ENCODE peak calls at places on chromosomes 13 and 19, in eight cellular contexts. L, A, I, C, Z, H, J and T are unnamed samples.

GRCh38 chr19:35557539-35558399 is 5.7 kb downstream of the ATP4A start:
- DNase-seq in L (peak; percentile 79), A (peak; percentile 55), I (peak; percentile 71), C (peak; percentile 94), Z (no peak), H (peak; percentile 98), J (peak; percentile 33), T (peak; percentile 48)

GRCh38 chr19:32876919-32877285 is 7.3 kb upstream of the SLC7A9 start:
- DNase-seq in L (no peak), A (no peak), I (no peak), C (no peak), Z (no peak), H (no peak), J (peak; percentile 50), T (no peak)

GRCh38 chr13:41458187-41458938 is 1.0 kb downstream of the RGCC start:
- DNase-seq in L (peak; percentile 70), A (peak; percentile 75), I (peak; percentile 69), C (peak; percentile 36), Z (no peak), H (peak; percentile 42), J (peak; percentile 46), T (no peak)

GRCh38 chr19:43552616-43553015 is 19.6 kb downstream of the ZNF575 start:
- DNase-seq in L (no peak), A (no peak), I (no peak), C (no peak), Z (no peak), H (no peak), J (no peak), T (no peak)

GRCh38 chr13:98997738-98998641 is 20.1 kb upstream of the DOCK9 start:
- DNase-seq in L (no peak), A (peak; percentile 72), I (no peak), C (no peak), Z (no peak), H (no peak), J (no peak), T (no peak)

GRCh38 chr13:93558637-93559036 is 332.0 kb downstream of the GPC6 start:
- DNase-seq in L (no peak), A (no peak), I (no peak), C (no peak), Z (no peak), H (no peak), J (peak; percentile 16), T (no peak)

GRCh38 chr13:89455741-89456140 is 1784.6 kb downstream of the SLITRK5 start:
- DNase-seq in L (no peak), A (no peak), I (no peak), C (no peak), Z (no peak), H (no peak), J (no peak), T (no peak)

GRCh38 chr19:19528721-19529490 is at the start of gene YJEFN3:
- DNase-seq in L (no peak), A (peak; percentile 30), I (no peak), C (no peak), Z (no peak), H (peak; percentile 91), J (peak; percentile 19), T (no peak)

GRCh38 chr13:25493930-25494707 is 122.3 kb downstream of the ATP8A2 start:
- DNase-seq in L (no peak), A (no peak), I (no peak), C (no peak), Z (no peak), H (peak; percentile 52), J (no peak), T (no peak)

GRCh38 chr13:46552888-46553520 is at the start of gene LRCH1:
- DNase-seq in L (peak; percentile 95), A (peak; percentile 95), I (peak; percentile 96), C (peak; percentile 80), Z (peak; percentile 76), H (peak; percentile 88), J (peak; percentile 80), T (peak; percentile 74)

GRCh38 chr13:47893527-47893926 is 107.5 kb downstream of the SUCLA2 start:
- DNase-seq in L (no peak), A (no peak), I (no peak), C (no peak), Z (no peak), H (no peak), J (no peak), T (no peak)

GRCh38 chr13:32883501-32883900 is 132.7 kb upstream of the KL start:
- DNase-seq in L (no peak), A (peak; percentile 57), I (no peak), C (no peak), Z (no peak), H (no peak), J (peak; percentile 46), T (no peak)

GRCh38 chr13:23955064-23955463 is 57.8 kb upstream of the C1QTNF9B start:
- DNase-seq in L (no peak), A (no peak), I (no peak), C (no peak), Z (no peak), H (no peak), J (no peak), T (no peak)

GRCh38 chr19:18588611-18589379 is at the start of gene REX1BD:
- DNase-seq in L (peak; percentile 94), A (peak; percentile 87), I (peak; percentile 95), C (peak; percentile 88), Z (peak; percentile 55), H (peak; percentile 90), J (peak; percentile 68), T (peak; percentile 85)

GRCh38 chr13:96662036-96662435 is 332.2 kb downstream of the OXGR1 start:
- DNase-seq in L (no peak), A (peak; percentile 8), I (no peak), C (no peak), Z (no peak), H (no peak), J (no peak), T (no peak)

GRCh38 chr13:38763446-38764381 is 76.8 kb downstream of the FREM2 start:
- DNase-seq in L (no peak), A (peak; percentile 66), I (no peak), C (no peak), Z (no peak), H (peak; percentile 37), J (peak; percentile 33), T (no peak)

GRCh38 chr13:102999498-102999897 is 66.7 kb downstream of the SLC10A2 start:
- DNase-seq in L (no peak), A (no peak), I (no peak), C (no peak), Z (no peak), H (no peak), J (no peak), T (no peak)

GRCh38 chr19:2167896-2168618 is 4.3 kb downstream of the DOT1L start:
- DNase-seq in L (peak; percentile 84), A (peak; percentile 74), I (peak; percentile 89), C (no peak), Z (no peak), H (no peak), J (peak; percentile 44), T (no peak)

GRCh38 chr13:38518328-38518727 is 168.5 kb upstream of the FREM2 start:
- DNase-seq in L (no peak), A (no peak), I (no peak), C (no peak), Z (no peak), H (no peak), J (no peak), T (no peak)

GRCh38 chr13:74695021-74695800 is 561.0 kb upstream of the KLF12 start:
- DNase-seq in L (no peak), A (peak; percentile 32), I (no peak), C (no peak), Z (no peak), H (no peak), J (no peak), T (no peak)

GRCh38 chr13:37615271-37615670 is 16.7 kb upstream of the POSTN start:
- DNase-seq in L (no peak), A (no peak), I (no peak), C (no peak), Z (no peak), H (no peak), J (no peak), T (no peak)

GRCh38 chr13:51193387-51193786 is 28.8 kb upstream of the FAM124A start:
- DNase-seq in L (no peak), A (no peak), I (no peak), C (no peak), Z (no peak), H (no peak), J (no peak), T (no peak)

GRCh38 chr13:97395437-97396136 is 38.4 kb upstream of the RAP2A start:
- DNase-seq in L (no peak), A (peak; percentile 79), I (no peak), C (no peak), Z (no peak), H (no peak), J (peak; percentile 66), T (no peak)

GRCh38 chr19:55440411-55441105 is 2.5 kb downstream of the SHISA7 start:
- DNase-seq in L (no peak), A (peak; percentile 17), I (no peak), C (peak; percentile 94), Z (no peak), H (peak; percentile 90), J (no peak), T (no peak)

GRCh38 chr19:55443045-55443823 is at the start of gene SHISA7:
- DNase-seq in L (no peak), A (peak; percentile 30), I (no peak), C (peak; percentile 51), Z (no peak), H (no peak), J (no peak), T (no peak)

GRCh38 chr19:55441319-55441691 is 1.8 kb downstream of the SHISA7 start:
- DNase-seq in L (no peak), A (no peak), I (no peak), C (no peak), Z (no peak), H (peak; percentile 46), J (no peak), T (no peak)

GRCh38 chr19:55442372-55443044 is 592 bp downstream of the SHISA7 start:
- DNase-seq in L (no peak), A (no peak), I (no peak), C (peak; percentile 71), Z (no peak), H (peak; percentile 67), J (no peak), T (no peak)

GRCh38 chr19:55441692-55442321 is 1.3 kb downstream of the SHISA7 start:
- DNase-seq in L (no peak), A (no peak), I (no peak), C (peak; percentile 85), Z (no peak), H (peak; percentile 89), J (no peak), T (no peak)
- H3K27me3 ChIP-seq in L (peaks cover 51% of the 10 kb centered on the region), A (peaks cover 33% of the 10 kb centered on the region), I (no peaks in the 10 kb centered on the region), C (peaks cover 19% of the 10 kb centered on the region), Z (no peaks in the 10 kb centered on the region), H (peaks cover 34% of the 10 kb centered on the region), J (peaks cover 69% of the 10 kb centered on the region), T (peaks cover 58% of the 10 kb centered on the region)

GRCh38 chr13:100673376-100673830 is 1.2 kb downstream of the TMTC4 start:
- DNase-seq in L (no peak), A (no peak), I (no peak), C (no peak), Z (no peak), H (peak; percentile 47), J (no peak), T (no peak)
- H3K27ac ChIP-seq in L (peak overlapping the region; percentile 73), A (no peak overlapping the region), I (no peak overlapping the region), C (peak overlapping the region; percentile 62), Z (peak overlapping the region; percentile 67), H (no peak overlapping the region), J (peak overlapping the region; percentile 6), T (no peak overlapping the region)

GRCh38 chr19:55041244-55041626 is 3.2 kb upstream of the GP6 start:
- DNase-seq in L (no peak), A (no peak), I (no peak), C (no peak), Z (no peak), H (no peak), J (no peak), T (no peak)
- H3K27me3 ChIP-seq in L (no peaks in the 10 kb centered on the region), A (no peaks in the 10 kb centered on the region), I (no peaks in the 10 kb centered on the region), C (no peaks in the 10 kb centered on the region), Z (no peaks in the 10 kb centered on the region), H (no peaks in the 10 kb centered on the region), J (no peaks in the 10 kb centered on the region), T (no peaks in the 10 kb centered on the region)

GRCh38 chr19:39142655-39143054 is 17.1 kb downstream of the PAK4 start:
- DNase-seq in L (no peak), A (no peak), I (no peak), C (no peak), Z (no peak), H (no peak), J (no peak), T (no peak)
- H3K27ac ChIP-seq in L (no peak overlapping the region), A (no peak overlapping the region), I (no peak overlapping the region), C (no peak overlapping the region), Z (no peak overlapping the region), H (no peak overlapping the region), J (no peak overlapping the region), T (no peak overlapping the region)